ENCODE peak calls at places on chromosome 6, in ten cellular contexts. One of them, this sample, is unnamed.

GRCh38 chr6:31837612-31838553 is 10.3 kb downstream of the HSPA1B start:
- DNase-seq in A549: no peak
- DNase-seq in activated T-helper 9 cell treated with anti-CD3 and anti-CD28 coated beads, Interleukin-2, amount 50 U/mL, for 16 hours: no peak
- DNase-seq in pancreas: no peak
- DNase-seq in lung microvascular endothelial cell: peak
- DNase-seq in Daoy: no peak
- DNase-seq in NCI-H187 treated with DMSO at 0.1 percent for 48 hours: no peak
- DNase-seq in HTR-8/SVneo: no peak
- DNase-seq in AG04450: no peak
- DNase-seq in CD4-positive, alpha-beta T cell: no peak
- DNase-seq in this sample: no peak

GRCh38 chr6:110250838-110251237 is 70.6 kb downstream of the CDC40 start:
- DNase-seq in A549: no peak
- DNase-seq in activated T-helper 9 cell treated with anti-CD3 and anti-CD28 coated beads, Interleukin-2, amount 50 U/mL, for 16 hours: no peak
- DNase-seq in pancreas: no peak
- DNase-seq in lung microvascular endothelial cell: no peak
- DNase-seq in Daoy: no peak
- DNase-seq in NCI-H187 treated with DMSO at 0.1 percent for 48 hours: no peak
- DNase-seq in HTR-8/SVneo: no peak
- DNase-seq in AG04450: no peak
- DNase-seq in CD4-positive, alpha-beta T cell: no peak
- DNase-seq in this sample: no peak

GRCh38 chr6:163751032-163751525 is 336.6 kb downstream of the QKI start:
- DNase-seq in A549: no peak
- DNase-seq in activated T-helper 9 cell treated with anti-CD3 and anti-CD28 coated beads, Interleukin-2, amount 50 U/mL, for 16 hours: no peak
- DNase-seq in pancreas: no peak
- DNase-seq in lung microvascular endothelial cell: no peak
- DNase-seq in Daoy: no peak
- DNase-seq in NCI-H187 treated with DMSO at 0.1 percent for 48 hours: no peak
- DNase-seq in HTR-8/SVneo: no peak
- DNase-seq in AG04450: no peak
- DNase-seq in CD4-positive, alpha-beta T cell: no peak
- DNase-seq in this sample: no peak

GRCh38 chr6:137271245-137272183 is 52.3 kb upstream of the IFNGR1 start:
- DNase-seq in A549: peak
- DNase-seq in activated T-helper 9 cell treated with anti-CD3 and anti-CD28 coated beads, Interleukin-2, amount 50 U/mL, for 16 hours: no peak
- DNase-seq in pancreas: no peak
- DNase-seq in lung microvascular endothelial cell: peak
- DNase-seq in Daoy: peak
- DNase-seq in NCI-H187 treated with DMSO at 0.1 percent for 48 hours: no peak
- DNase-seq in HTR-8/SVneo: peak
- DNase-seq in AG04450: peak
- DNase-seq in CD4-positive, alpha-beta T cell: no peak
- DNase-seq in this sample: no peak

GRCh38 chr6:163338671-163339405 is 75.7 kb upstream of the QKI start:
- DNase-seq in A549: no peak
- DNase-seq in activated T-helper 9 cell treated with anti-CD3 and anti-CD28 coated beads, Interleukin-2, amount 50 U/mL, for 16 hours: no peak
- DNase-seq in pancreas: no peak
- DNase-seq in lung microvascular endothelial cell: peak
- DNase-seq in Daoy: peak
- DNase-seq in NCI-H187 treated with DMSO at 0.1 percent for 48 hours: no peak
- DNase-seq in HTR-8/SVneo: no peak
- DNase-seq in AG04450: no peak
- DNase-seq in CD4-positive, alpha-beta T cell: no peak
- DNase-seq in this sample: no peak

GRCh38 chr6:124679392-124679791 is 282.8 kb upstream of the RNF217 start:
- DNase-seq in A549: no peak
- DNase-seq in activated T-helper 9 cell treated with anti-CD3 and anti-CD28 coated beads, Interleukin-2, amount 50 U/mL, for 16 hours: no peak
- DNase-seq in pancreas: no peak
- DNase-seq in lung microvascular endothelial cell: no peak
- DNase-seq in Daoy: no peak
- DNase-seq in NCI-H187 treated with DMSO at 0.1 percent for 48 hours: no peak
- DNase-seq in HTR-8/SVneo: peak
- DNase-seq in AG04450: no peak
- DNase-seq in CD4-positive, alpha-beta T cell: no peak
- DNase-seq in this sample: no peak

GRCh38 chr6:26556263-26557070 is 18.3 kb downstream of the HMGN4 start:
- DNase-seq in A549: peak
- DNase-seq in activated T-helper 9 cell treated with anti-CD3 and anti-CD28 coated beads, Interleukin-2, amount 50 U/mL, for 16 hours: no peak
- DNase-seq in pancreas: no peak
- DNase-seq in lung microvascular endothelial cell: peak
- DNase-seq in Daoy: peak
- DNase-seq in NCI-H187 treated with DMSO at 0.1 percent for 48 hours: no peak
- DNase-seq in HTR-8/SVneo: no peak
- DNase-seq in AG04450: peak
- DNase-seq in CD4-positive, alpha-beta T cell: no peak
- DNase-seq in this sample: no peak

GRCh38 chr6:41470341-41471063 is 75.7 kb upstream of the FOXP4 start:
- DNase-seq in A549: no peak
- DNase-seq in activated T-helper 9 cell treated with anti-CD3 and anti-CD28 coated beads, Interleukin-2, amount 50 U/mL, for 16 hours: no peak
- DNase-seq in pancreas: no peak
- DNase-seq in lung microvascular endothelial cell: peak
- DNase-seq in Daoy: peak
- DNase-seq in NCI-H187 treated with DMSO at 0.1 percent for 48 hours: no peak
- DNase-seq in HTR-8/SVneo: no peak
- DNase-seq in AG04450: no peak
- DNase-seq in CD4-positive, alpha-beta T cell: no peak
- DNase-seq in this sample: no peak

GRCh38 chr6:14082771-14083170 is 34.8 kb upstream of the CD83 start:
- DNase-seq in A549: no peak
- DNase-seq in activated T-helper 9 cell treated with anti-CD3 and anti-CD28 coated beads, Interleukin-2, amount 50 U/mL, for 16 hours: no peak
- DNase-seq in pancreas: no peak
- DNase-seq in lung microvascular endothelial cell: no peak
- DNase-seq in Daoy: no peak
- DNase-seq in NCI-H187 treated with DMSO at 0.1 percent for 48 hours: no peak
- DNase-seq in HTR-8/SVneo: no peak
- DNase-seq in AG04450: no peak
- DNase-seq in CD4-positive, alpha-beta T cell: no peak
- DNase-seq in this sample: no peak

GRCh38 chr6:87789198-87789899 is 87.3 kb upstream of the AKIRIN2 start:
- DNase-seq in A549: peak
- DNase-seq in activated T-helper 9 cell treated with anti-CD3 and anti-CD28 coated beads, Interleukin-2, amount 50 U/mL, for 16 hours: no peak
- DNase-seq in pancreas: no peak
- DNase-seq in lung microvascular endothelial cell: peak
- DNase-seq in Daoy: peak
- DNase-seq in NCI-H187 treated with DMSO at 0.1 percent for 48 hours: no peak
- DNase-seq in HTR-8/SVneo: peak
- DNase-seq in AG04450: no peak
- DNase-seq in CD4-positive, alpha-beta T cell: no peak
- DNase-seq in this sample: no peak

GRCh38 chr6:4567141-4567540 is 209.1 kb upstream of the CDYL start:
- DNase-seq in A549: no peak
- DNase-seq in activated T-helper 9 cell treated with anti-CD3 and anti-CD28 coated beads, Interleukin-2, amount 50 U/mL, for 16 hours: no peak
- DNase-seq in pancreas: no peak
- DNase-seq in lung microvascular endothelial cell: peak
- DNase-seq in Daoy: no peak
- DNase-seq in NCI-H187 treated with DMSO at 0.1 percent for 48 hours: no peak
- DNase-seq in HTR-8/SVneo: peak
- DNase-seq in AG04450: no peak
- DNase-seq in CD4-positive, alpha-beta T cell: no peak
- DNase-seq in this sample: no peak

GRCh38 chr6:146543940-146544661 is 468 bp downstream of the RAB32 start:
- DNase-seq in A549: peak
- DNase-seq in activated T-helper 9 cell treated with anti-CD3 and anti-CD28 coated beads, Interleukin-2, amount 50 U/mL, for 16 hours: no peak
- DNase-seq in pancreas: peak
- DNase-seq in lung microvascular endothelial cell: no peak
- DNase-seq in Daoy: peak
- DNase-seq in NCI-H187 treated with DMSO at 0.1 percent for 48 hours: no peak
- DNase-seq in HTR-8/SVneo: peak
- DNase-seq in AG04450: no peak
- DNase-seq in CD4-positive, alpha-beta T cell: no peak
- DNase-seq in this sample: peak

GRCh38 chr6:95877480-95877879 is 138.3 kb upstream of the FUT9 start:
- DNase-seq in A549: no peak
- DNase-seq in activated T-helper 9 cell treated with anti-CD3 and anti-CD28 coated beads, Interleukin-2, amount 50 U/mL, for 16 hours: no peak
- DNase-seq in pancreas: no peak
- DNase-seq in lung microvascular endothelial cell: no peak
- DNase-seq in Daoy: no peak
- DNase-seq in NCI-H187 treated with DMSO at 0.1 percent for 48 hours: no peak
- DNase-seq in HTR-8/SVneo: no peak
- DNase-seq in AG04450: no peak
- DNase-seq in CD4-positive, alpha-beta T cell: no peak
- DNase-seq in this sample: no peak

This sample was measured in 8988T.